ENCODE peak calls at places on chromosome 20, in four cellular contexts. W, A, L and E are unnamed samples.

GRCh38 chr20:54132612-54133433 is 41.0 kb downstream of the CYP24A1 start:
- DNase-seq in A (no peak), W (peak), L (no peak), E (peak)

GRCh38 chr20:21571841-21572690 is 58.2 kb upstream of the NKX2-2 start:
- DNase-seq in L (no peak), W (peak), A (peak), E (peak)

GRCh38 chr20:53917145-53918009 is 153.0 kb downstream of the BCAS1 start:
- DNase-seq in W (peak), L (no peak), A (no peak), E (peak)

GRCh38 chr20:4066551-4066950 is 51.2 kb upstream of the RNF24 start:
- DNase-seq in L (no peak), A (no peak), W (peak), E (no peak)

GRCh38 chr20:53806683-53807401 is 213.2 kb upstream of the ZNF217 start:
- DNase-seq in L (no peak), W (no peak), A (no peak), E (no peak)

GRCh38 chr20:63048516-63049190 is 41.9 kb upstream of the BHLHE23 start:
- DNase-seq in W (no peak), L (no peak), A (no peak), E (no peak)

GRCh38 chr20:34680586-34680985 is 3.7 kb upstream of the PIGU start:
- DNase-seq in W (peak), L (no peak), A (no peak), E (no peak)

GRCh38 chr20:13231031-13231752 is 10.1 kb downstream of the ISM1 start:
- DNase-seq in L (no peak), W (no peak), A (no peak), E (no peak)

GRCh38 chr20:57664476-57664875 is 44.2 kb upstream of the ZBP1 start:
- DNase-seq in W (no peak), A (no peak), L (no peak), E (no peak)

GRCh38 chr20:37880726-37881591 is 22.0 kb upstream of the VSTM2L start:
- DNase-seq in A (peak), L (no peak), W (peak), E (no peak)

GRCh38 chr20:57092112-57092899 is 174.1 kb downstream of the BMP7 start:
- DNase-seq in A (peak), L (peak), W (peak), E (peak)

GRCh38 chr20:56986931-56987720 is 279.3 kb downstream of the BMP7 start:
- DNase-seq in L (no peak), A (no peak), W (peak), E (no peak)

GRCh38 chr20:36950432-36951197 is 893 bp downstream of the SAMHD1 start:
- DNase-seq in A (peak), L (no peak), W (peak), E (no peak)

GRCh38 chr20:17648782-17649730 is 33.0 kb downstream of the RRBP1 start:
- DNase-seq in L (peak), W (peak), A (peak), E (no peak)

GRCh38 chr20:31818376-31818908 is 714 bp upstream of the MYLK2 start:
- DNase-seq in L (no peak), W (no peak), A (no peak), E (no peak)

GRCh38 chr20:36519944-36520343 is 21.4 kb upstream of the MYL9 start:
- DNase-seq in W (no peak), L (no peak), A (no peak), E (no peak)

GRCh38 chr20:11917663-11918062 is at the start of gene BTBD3:
- DNase-seq in W (no peak), L (peak), A (no peak), E (no peak)

GRCh38 chr20:34691838-34692237 is 12.3 kb upstream of the TP53INP2 start:
- DNase-seq in A (no peak), L (no peak), W (no peak), E (no peak)

GRCh38 chr20:38894091-38894847 is 31.9 kb upstream of the FAM83D start:
- DNase-seq in W (no peak), L (no peak), A (no peak), E (no peak)

GRCh38 chr20:53918949-53919361 is 151.4 kb downstream of the BCAS1 start:
- DNase-seq in L (no peak), W (peak), A (peak), E (no peak)

GRCh38 chr20:10605547-10606195 is 68.1 kb downstream of the JAG1 start:
- DNase-seq in W (no peak), L (no peak), A (no peak), E (no peak)

GRCh38 chr20:14576478-14576877 is 239.1 kb upstream of the FLRT3 start:
- DNase-seq in A (no peak), L (no peak), W (no peak), E (no peak)

GRCh38 chr20:36988494-36988966 is 37.0 kb upstream of the SAMHD1 start:
- DNase-seq in L (no peak), W (no peak), A (no peak), E (no peak)